ENCODE peak calls at places on chromosomes 6 and 20, in six cellular contexts. F is A673; Z is Peyer's patch; A is ovary; Q is upper lobe of left lung; P is CD8-positive, alpha-beta T cell. U is an unnamed sample.

GRCh38 chr6:72287801-72288200 is 334.1 kb upstream of the KCNQ5 start:
- DNase-seq in F (no peak), Z (no peak), A (no peak), Q (no peak), P (no peak), U (no peak)

GRCh38 chr6:113695506-113695905 is 161.6 kb upstream of the MARCKS start:
- DNase-seq in F (no peak), Z (no peak), A (no peak), Q (no peak), P (no peak), U (no peak)

GRCh38 chr20:33009214-33010132 is 2.0 kb downstream of the BPIFB2 start:
- DNase-seq in F (no peak), Z (no peak), A (no peak), Q (no peak), P (no peak), U (no peak)

GRCh38 chr6:89313006-89313405 is 2.1 kb downstream of the GABRR2 start:
- DNase-seq in F (peak; percentile 60), Z (no peak), A (no peak), Q (no peak), P (no peak), U (no peak)

GRCh38 chr6:151317206-151317994 is 74.0 kb downstream of the ZBTB2 start:
- DNase-seq in F (no peak), Z (no peak), A (no peak), Q (no peak), P (no peak), U (no peak)

GRCh38 chr6:18323935-18324707 is 59.8 kb upstream of the DEK start:
- DNase-seq in F (peak; percentile 77), Z (no peak), A (no peak), Q (no peak), P (no peak), U (peak; percentile 44)

GRCh38 chr20:33663161-33664084 is 1.3 kb downstream of the C20orf144 start:
- DNase-seq in F (peak; percentile 88), Z (peak; percentile 84), A (peak; percentile 77), Q (peak; percentile 86), P (peak; percentile 82), U (peak; percentile 84)

GRCh38 chr6:144477396-144477795 is 192.3 kb downstream of the UTRN start:
- DNase-seq in F (no peak), Z (no peak), A (no peak), Q (no peak), P (no peak), U (no peak)

GRCh38 chr6:33692078-33692759 is 19.3 kb downstream of the UQCC2 start:
- DNase-seq in F (no peak), Z (no peak), A (no peak), Q (no peak), P (no peak), U (no peak)

GRCh38 chr20:31674895-31675827 is 37.4 kb downstream of the COX4I2 start:
- DNase-seq in F (peak; percentile 91), Z (peak; percentile 74), A (peak; percentile 58), Q (peak; percentile 90), P (peak; percentile 50), U (peak; percentile 84)

GRCh38 chr20:24634855-24635254 is 165.4 kb downstream of the SYNDIG1 start:
- DNase-seq in F (peak; percentile 86), Z (no peak), A (no peak), Q (no peak), P (no peak), U (no peak)

GRCh38 chr20:10642859-10643559 is 30.8 kb downstream of the JAG1 start:
- DNase-seq in F (no peak), Z (no peak), A (no peak), Q (no peak), P (no peak), U (no peak)

GRCh38 chr6:37049990-37050853 is 44.8 kb downstream of the FGD2 start:
- DNase-seq in F (no peak), Z (peak; percentile 85), A (no peak), Q (peak; percentile 89), P (peak; percentile 32), U (peak; percentile 53)

GRCh38 chr6:11538049-11538798 is 675 bp downstream of the TMEM170B start:
- DNase-seq in F (peak; percentile 51), Z (peak; percentile 19), A (peak; percentile 19), Q (peak; percentile 44), P (peak; percentile 7), U (peak; percentile 18)

GRCh38 chr6:11538799-11539468 is 1.4 kb downstream of the TMEM170B start:
- DNase-seq in F (no peak), Z (no peak), A (no peak), Q (no peak), P (no peak), U (no peak)

GRCh38 chr6:11537229-11538048 is at the start of gene TMEM170B:
- DNase-seq in F (peak; percentile 98), Z (peak; percentile 88), A (peak; percentile 92), Q (peak; percentile 93), P (peak; percentile 97), U (peak; percentile 98)

GRCh38 chr6:11535801-11536230 is 1.7 kb upstream of the TMEM170B start:
- DNase-seq in F (peak; percentile 37), Z (no peak), A (no peak), Q (no peak), P (no peak), U (no peak)

DNA sequence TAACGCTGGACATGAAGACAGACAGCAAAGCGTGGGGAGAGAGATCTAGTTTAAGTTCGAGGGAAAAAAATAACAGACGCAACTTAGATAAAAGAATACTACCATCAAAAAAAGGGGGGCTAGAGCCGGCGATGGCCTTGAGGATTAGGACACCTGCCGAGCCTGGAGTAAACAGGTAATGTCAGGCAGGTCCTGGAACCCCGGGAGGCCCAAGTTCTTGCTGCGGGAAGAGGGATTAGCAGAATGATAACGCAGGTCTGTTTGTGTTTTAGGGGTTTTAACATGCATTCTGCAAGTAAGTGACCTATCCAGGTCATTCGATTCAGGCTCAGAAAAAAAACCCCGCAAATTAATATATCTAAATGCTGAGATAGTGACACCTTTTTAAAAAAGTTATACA is 754 bp upstream of the TMEM170B start:
- DNase-seq in F (peak; percentile 4), Z (no peak), A (no peak), Q (no peak), P (no peak), U (no peak)
- H3K4me1 ChIP-seq in F (peaks cover 14% of the 10 kb centered on the region), Z (no peaks in the 10 kb centered on the region), A (peaks cover 2% of the 10 kb centered on the region), Q (peaks cover 7% of the 10 kb centered on the region), P (peaks cover 10% of the 10 kb centered on the region), U (peaks cover 11% of the 10 kb centered on the region)

GRCh38 chr6:56841372-56841749 is 113.5 kb upstream of the BEND6 start:
- DNase-seq in F (no peak), Z (no peak), A (no peak), Q (no peak), P (no peak), U (no peak)
- H3K4me3 ChIP-seq in F (no peak overlapping the region), Z (no peak overlapping the region), A (no peak overlapping the region), Q (peak overlapping the region; percentile 55), P (no peak overlapping the region), U (no peak overlapping the region)

GRCh38 chr6:169852504-169853195 is 101.2 kb downstream of the ERMARD start:
- DNase-seq in F (peak; percentile 61), Z (no peak), A (no peak), Q (peak; percentile 18), P (no peak), U (no peak)
- H3K27ac ChIP-seq in F (peak overlapping the region; percentile 95), Z (peak overlapping the region; percentile 27), A (no peak overlapping the region), Q (peak overlapping the region; percentile 87), P (no peak overlapping the region), U (no peak overlapping the region)

GRCh38 chr6:20688710-20689500 is 154.6 kb downstream of the CDKAL1 start:
- DNase-seq in F (no peak), Z (no peak), A (no peak), Q (no peak), P (no peak), U (no peak)

GRCh38 chr6:20693466-20694063 is 159.3 kb downstream of the CDKAL1 start:
- DNase-seq in F (no peak), Z (no peak), A (no peak), Q (no peak), P (no peak), U (no peak)

GRCh38 chr6:20687494-20687893 is 153.2 kb downstream of the CDKAL1 start:
- DNase-seq in F (no peak), Z (no peak), A (no peak), Q (no peak), P (no peak), U (no peak)

GRCh38 chr6:20692023-20692422 is 157.8 kb downstream of the CDKAL1 start:
- DNase-seq in F (no peak), Z (no peak), A (no peak), Q (no peak), P (no peak), U (no peak)

GRCh38 chr6:20691185-20691584 is 156.9 kb downstream of the CDKAL1 start:
- DNase-seq in F (no peak), Z (no peak), A (no peak), Q (no peak), P (no peak), U (no peak)
- H3K4me1 ChIP-seq in F (peaks cover 23% of the 10 kb centered on the region), Z (no peaks in the 10 kb centered on the region), A (no peaks in the 10 kb centered on the region), Q (peaks cover 4% of the 10 kb centered on the region), P (peaks cover 6% of the 10 kb centered on the region), U (peaks cover 24% of the 10 kb centered on the region)